ENCODE peak calls at places on chromosomes 13 and 19, in nine cellular contexts. One of them, this sample, is unnamed.

GRCh38 chr13:32846020-32846451 is 170.2 kb upstream of the KL start:
- DNase-seq in right lobe of liver: no peak
- DNase-seq in bronchial epithelial cell: no peak
- DNase-seq in upper lobe of left lung: peak; percentile 17
- DNase-seq in transverse colon: no peak
- DNase-seq in GM23338: no peak
- DNase-seq in A549: no peak
- DNase-seq in ascending aorta: no peak
- DNase-seq in K562: no peak
- DNase-seq in this sample: no peak

GRCh38 chr13:32645854-32646253 is 59.6 kb downstream of the PDS5B start:
- DNase-seq in transverse colon: no peak
- DNase-seq in GM23338: no peak
- DNase-seq in K562: no peak
- DNase-seq in right lobe of liver: no peak
- DNase-seq in bronchial epithelial cell: no peak
- DNase-seq in A549: no peak
- DNase-seq in ascending aorta: no peak
- DNase-seq in upper lobe of left lung: no peak
- DNase-seq in this sample: no peak

GRCh38 chr13:102948006-102948405 is 102.2 kb downstream of the ERCC5 start:
- DNase-seq in right lobe of liver: no peak
- DNase-seq in GM23338: no peak
- DNase-seq in ascending aorta: no peak
- DNase-seq in bronchial epithelial cell: no peak
- DNase-seq in transverse colon: no peak
- DNase-seq in K562: no peak
- DNase-seq in upper lobe of left lung: no peak
- DNase-seq in A549: no peak
- DNase-seq in this sample: peak; percentile 10

GRCh38 chr19:1651061-1651547 is 1.3 kb downstream of the TCF3 start:
- DNase-seq in A549: no peak
- DNase-seq in ascending aorta: no peak
- DNase-seq in right lobe of liver: peak; percentile 19
- DNase-seq in GM23338: peak; percentile 79
- DNase-seq in upper lobe of left lung: peak; percentile 76
- DNase-seq in bronchial epithelial cell: no peak
- DNase-seq in K562: no peak
- DNase-seq in transverse colon: peak; percentile 70
- DNase-seq in this sample: peak; percentile 38

GRCh38 chr13:79724348-79725103 is 243.6 kb downstream of the NDFIP2 start:
- DNase-seq in upper lobe of left lung: no peak
- DNase-seq in GM23338: no peak
- DNase-seq in ascending aorta: no peak
- DNase-seq in A549: peak; percentile 23
- DNase-seq in transverse colon: peak; percentile 32
- DNase-seq in bronchial epithelial cell: no peak
- DNase-seq in K562: no peak
- DNase-seq in right lobe of liver: no peak
- DNase-seq in this sample: peak; percentile 11

GRCh38 chr19:11257827-11258380 is 4.4 kb downstream of the DOCK6 start:
- DNase-seq in K562: no peak
- DNase-seq in bronchial epithelial cell: peak; percentile 32
- DNase-seq in GM23338: no peak
- DNase-seq in A549: no peak
- DNase-seq in upper lobe of left lung: no peak
- DNase-seq in transverse colon: no peak
- DNase-seq in right lobe of liver: no peak
- DNase-seq in ascending aorta: no peak
- DNase-seq in this sample: no peak

GRCh38 chr19:55304279-55304978 is 20.6 kb downstream of the BRSK1 start:
- DNase-seq in upper lobe of left lung: peak; percentile 79
- DNase-seq in K562: peak; percentile 84
- DNase-seq in ascending aorta: no peak
- DNase-seq in transverse colon: peak; percentile 39
- DNase-seq in right lobe of liver: peak; percentile 45
- DNase-seq in bronchial epithelial cell: peak; percentile 54
- DNase-seq in GM23338: peak; percentile 92
- DNase-seq in A549: peak; percentile 66
- DNase-seq in this sample: peak; percentile 33

GRCh38 chr19:51181913-51182419 is 39.9 kb downstream of the SIGLEC7 start:
- DNase-seq in ascending aorta: no peak
- DNase-seq in transverse colon: no peak
- DNase-seq in GM23338: peak; percentile 93
- DNase-seq in A549: no peak
- DNase-seq in upper lobe of left lung: no peak
- DNase-seq in bronchial epithelial cell: no peak
- DNase-seq in right lobe of liver: no peak
- DNase-seq in K562: no peak
- DNase-seq in this sample: peak; percentile 5

GRCh38 chr19:2047449-2048103 is 3.5 kb downstream of the MKNK2 start:
- DNase-seq in GM23338: no peak
- DNase-seq in ascending aorta: no peak
- DNase-seq in right lobe of liver: peak; percentile 88
- DNase-seq in transverse colon: peak; percentile 57
- DNase-seq in bronchial epithelial cell: no peak
- DNase-seq in upper lobe of left lung: peak; percentile 84
- DNase-seq in K562: no peak
- DNase-seq in A549: peak; percentile 53
- DNase-seq in this sample: no peak

GRCh38 chr19:43450545-43450997 is 14.8 kb downstream of the LYPD3 start:
- DNase-seq in upper lobe of left lung: no peak
- DNase-seq in bronchial epithelial cell: peak; percentile 49
- DNase-seq in GM23338: no peak
- DNase-seq in right lobe of liver: no peak
- DNase-seq in A549: no peak
- DNase-seq in K562: no peak
- DNase-seq in transverse colon: no peak
- DNase-seq in ascending aorta: no peak
- DNase-seq in this sample: peak; percentile 72

GRCh38 chr13:21744149-21744548 is 73.3 kb downstream of the FGF9 start:
- DNase-seq in GM23338: no peak
- DNase-seq in bronchial epithelial cell: no peak
- DNase-seq in K562: no peak
- DNase-seq in ascending aorta: no peak
- DNase-seq in right lobe of liver: no peak
- DNase-seq in upper lobe of left lung: no peak
- DNase-seq in transverse colon: no peak
- DNase-seq in A549: no peak
- DNase-seq in this sample: no peak

GRCh38 chr19:14505488-14506239 is 9.7 kb upstream of the GIPC1 start:
- DNase-seq in ascending aorta: no peak
- DNase-seq in upper lobe of left lung: peak; percentile 89
- DNase-seq in transverse colon: peak; percentile 79
- DNase-seq in right lobe of liver: peak; percentile 58
- DNase-seq in A549: peak; percentile 68
- DNase-seq in K562: peak; percentile 80
- DNase-seq in bronchial epithelial cell: peak; percentile 90
- DNase-seq in GM23338: peak; percentile 89
- DNase-seq in this sample: peak; percentile 69

DNA sequence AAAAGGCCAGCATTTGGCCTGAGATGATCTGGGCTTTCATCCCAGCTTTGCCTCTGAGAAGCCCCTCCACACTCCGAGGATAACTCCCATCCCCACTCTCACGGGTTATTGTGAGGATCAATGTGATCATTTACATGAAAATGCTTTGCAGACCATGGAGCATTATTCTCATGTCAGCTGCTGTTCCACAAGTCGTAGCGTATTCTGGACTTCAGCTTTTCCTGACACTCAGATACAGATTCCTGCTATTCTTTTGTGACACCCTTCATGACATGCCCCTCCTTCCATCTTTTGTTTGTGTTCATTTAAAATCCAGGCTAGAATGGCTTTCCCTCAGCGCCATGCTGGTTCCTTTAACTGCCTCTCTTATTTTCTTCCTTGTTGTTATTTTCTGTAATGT is 86.5 kb downstream of the NUFIP1 start:
- DNase-seq in K562: no peak
- DNase-seq in GM23338: no peak
- DNase-seq in bronchial epithelial cell: no peak
- DNase-seq in ascending aorta: no peak
- DNase-seq in transverse colon: no peak
- DNase-seq in A549: no peak
- DNase-seq in upper lobe of left lung: no peak
- DNase-seq in right lobe of liver: no peak
- DNase-seq in this sample: no peak
- H3K4me3 ChIP-seq in K562: no peak overlapping the region
- H3K4me3 ChIP-seq in GM23338: no peak overlapping the region
- H3K4me3 ChIP-seq in bronchial epithelial cell: no peak overlapping the region
- H3K4me3 ChIP-seq in ascending aorta: no peak overlapping the region
- H3K4me3 ChIP-seq in transverse colon: no peak overlapping the region
- H3K4me3 ChIP-seq in A549: no peak overlapping the region
- H3K4me3 ChIP-seq in upper lobe of left lung: no peak overlapping the region
- H3K4me3 ChIP-seq in right lobe of liver: no peak overlapping the region
- H3K4me3 ChIP-seq in this sample: no peak overlapping the region

GRCh38 chr13:61415749-61416148 is at the start of gene PCDH20:
- DNase-seq in upper lobe of left lung: no peak
- DNase-seq in bronchial epithelial cell: no peak
- DNase-seq in K562: no peak
- DNase-seq in A549: no peak
- DNase-seq in GM23338: no peak
- DNase-seq in right lobe of liver: no peak
- DNase-seq in transverse colon: no peak
- DNase-seq in ascending aorta: no peak
- DNase-seq in this sample: peak; percentile 6

GRCh38 chr13:61414686-61415664 is 674 bp downstream of the PCDH20 start:
- DNase-seq in GM23338: peak; percentile 93
- DNase-seq in bronchial epithelial cell: peak; percentile 85
- DNase-seq in upper lobe of left lung: peak; percentile 88
- DNase-seq in A549: no peak
- DNase-seq in K562: no peak
- DNase-seq in right lobe of liver: peak; percentile 75
- DNase-seq in transverse colon: peak; percentile 71
- DNase-seq in ascending aorta: peak; percentile 76
- DNase-seq in this sample: peak; percentile 17

GRCh38 chr13:61417171-61417570 is 1.5 kb upstream of the PCDH20 start:
- DNase-seq in K562: no peak
- DNase-seq in upper lobe of left lung: no peak
- DNase-seq in transverse colon: no peak
- DNase-seq in right lobe of liver: no peak
- DNase-seq in A549: no peak
- DNase-seq in GM23338: no peak
- DNase-seq in bronchial epithelial cell: no peak
- DNase-seq in ascending aorta: no peak
- DNase-seq in this sample: no peak

GRCh38 chr13:61413572-61413971 is 2.1 kb downstream of the PCDH20 start:
- DNase-seq in K562: no peak
- DNase-seq in upper lobe of left lung: peak; percentile 51
- DNase-seq in right lobe of liver: no peak
- DNase-seq in bronchial epithelial cell: no peak
- DNase-seq in GM23338: peak; percentile 33
- DNase-seq in A549: no peak
- DNase-seq in transverse colon: no peak
- DNase-seq in ascending aorta: no peak
- DNase-seq in this sample: peak; percentile 34

GRCh38 chr13:61414136-61414535 is 1.5 kb downstream of the PCDH20 start:
- DNase-seq in ascending aorta: no peak
- DNase-seq in upper lobe of left lung: no peak
- DNase-seq in K562: no peak
- DNase-seq in bronchial epithelial cell: no peak
- DNase-seq in GM23338: peak; percentile 20
- DNase-seq in transverse colon: no peak
- DNase-seq in A549: no peak
- DNase-seq in right lobe of liver: no peak
- DNase-seq in this sample: no peak
- H3K4me3 ChIP-seq in ascending aorta: peak overlapping the region; percentile 50
- H3K4me3 ChIP-seq in upper lobe of left lung: peak overlapping the region; percentile 31
- H3K4me3 ChIP-seq in K562: no peak overlapping the region
- H3K4me3 ChIP-seq in bronchial epithelial cell: peak overlapping the region; percentile 44
- H3K4me3 ChIP-seq in GM23338: peak overlapping the region; percentile 69
- H3K4me3 ChIP-seq in transverse colon: peak overlapping the region; percentile 24
- H3K4me3 ChIP-seq in A549: no peak overlapping the region
- H3K4me3 ChIP-seq in right lobe of liver: peak overlapping the region; percentile 52
- H3K4me3 ChIP-seq in this sample: peak overlapping the region; percentile 52

DNA sequence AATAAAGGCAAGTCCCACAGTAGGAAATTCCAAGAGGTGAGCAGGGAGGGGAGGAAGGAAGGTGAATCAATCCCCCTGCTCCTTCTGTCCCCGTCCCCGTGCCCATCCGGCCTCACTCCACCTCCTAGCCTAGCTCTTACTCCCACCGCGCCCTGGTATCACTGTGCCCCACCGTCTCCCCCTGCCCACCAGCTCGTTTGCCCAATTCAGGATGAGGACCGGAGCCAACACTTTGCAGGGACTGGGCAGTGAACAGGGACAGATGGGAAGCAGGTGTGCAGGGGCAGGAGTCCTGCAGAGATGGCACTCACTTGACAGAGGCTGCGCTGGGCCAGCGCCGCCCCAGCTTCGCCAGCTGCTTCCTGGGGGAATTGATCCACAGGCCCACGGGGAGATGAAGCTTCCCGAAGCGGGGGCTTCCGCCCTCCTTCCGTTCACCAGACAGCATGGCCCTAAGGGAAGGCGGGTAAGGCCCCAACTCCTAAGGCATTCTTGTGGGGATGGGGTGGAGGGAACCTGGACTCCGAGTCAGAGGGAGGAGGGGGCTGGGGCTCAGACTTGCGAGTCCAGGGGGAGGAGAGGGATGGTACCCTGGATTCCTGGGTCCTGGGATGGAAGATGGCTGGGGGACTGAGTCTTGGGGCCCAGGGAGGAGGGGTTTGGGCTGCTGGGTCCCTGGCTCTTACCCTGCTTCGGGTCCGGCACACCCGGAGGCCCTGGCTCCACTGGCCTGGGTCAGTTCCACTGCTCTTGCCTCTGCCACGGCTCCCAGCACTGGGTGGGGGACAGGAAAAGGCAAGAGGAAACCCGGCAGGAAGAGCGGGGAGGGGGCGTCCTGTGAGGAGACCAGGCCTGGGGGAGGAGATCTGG is at the start of gene RASIP1:
- DNase-seq in K562: no peak
- DNase-seq in GM23338: no peak
- DNase-seq in right lobe of liver: peak; percentile 79
- DNase-seq in A549: no peak
- DNase-seq in ascending aorta: no peak
- DNase-seq in transverse colon: no peak
- DNase-seq in bronchial epithelial cell: no peak
- DNase-seq in upper lobe of left lung: no peak
- DNase-seq in this sample: no peak
- H3K4me3 ChIP-seq in K562: peak within 1 kb of the TSS; percentile 53
- H3K4me3 ChIP-seq in GM23338: peak within 1 kb of the TSS; percentile 68
- H3K4me3 ChIP-seq in right lobe of liver: peak within 1 kb of the TSS; percentile 47
- H3K4me3 ChIP-seq in A549: peak within 1 kb of the TSS; percentile 59
- H3K4me3 ChIP-seq in ascending aorta: peak within 1 kb of the TSS; percentile 55
- H3K4me3 ChIP-seq in transverse colon: peak within 1 kb of the TSS; percentile 52
- H3K4me3 ChIP-seq in bronchial epithelial cell: peak within 1 kb of the TSS; percentile 44
- H3K4me3 ChIP-seq in upper lobe of left lung: peak within 1 kb of the TSS; percentile 60
- H3K4me3 ChIP-seq in this sample: peak within 1 kb of the TSS; percentile 87

GRCh38 chr13:47100214-47100853 is 203.5 kb upstream of the HTR2A start:
- DNase-seq in A549: no peak
- DNase-seq in right lobe of liver: no peak
- DNase-seq in upper lobe of left lung: no peak
- DNase-seq in bronchial epithelial cell: no peak
- DNase-seq in ascending aorta: no peak
- DNase-seq in GM23338: no peak
- DNase-seq in transverse colon: no peak
- DNase-seq in K562: no peak
- DNase-seq in this sample: no peak

GRCh38 chr13:47092202-47092601 is 195.3 kb upstream of the HTR2A start:
- DNase-seq in right lobe of liver: no peak
- DNase-seq in transverse colon: no peak
- DNase-seq in ascending aorta: no peak
- DNase-seq in GM23338: no peak
- DNase-seq in upper lobe of left lung: no peak
- DNase-seq in A549: no peak
- DNase-seq in K562: no peak
- DNase-seq in bronchial epithelial cell: no peak
- DNase-seq in this sample: no peak

GRCh38 chr13:47094734-47095434 is 198.0 kb upstream of the HTR2A start:
- DNase-seq in A549: no peak
- DNase-seq in ascending aorta: no peak
- DNase-seq in right lobe of liver: no peak
- DNase-seq in bronchial epithelial cell: no peak
- DNase-seq in transverse colon: no peak
- DNase-seq in upper lobe of left lung: no peak
- DNase-seq in K562: no peak
- DNase-seq in GM23338: peak; percentile 53
- DNase-seq in this sample: no peak
- H3K4me3 ChIP-seq in A549: no peak overlapping the region
- H3K4me3 ChIP-seq in ascending aorta: no peak overlapping the region
- H3K4me3 ChIP-seq in right lobe of liver: no peak overlapping the region
- H3K4me3 ChIP-seq in bronchial epithelial cell: no peak overlapping the region
- H3K4me3 ChIP-seq in transverse colon: no peak overlapping the region
- H3K4me3 ChIP-seq in upper lobe of left lung: no peak overlapping the region
- H3K4me3 ChIP-seq in K562: no peak overlapping the region
- H3K4me3 ChIP-seq in GM23338: no peak overlapping the region
- H3K4me3 ChIP-seq in this sample: no peak overlapping the region

This sample was measured in cardiac muscle cell.